ENCODE peak calls at places on chromosomes 11 and 22, in ten cellular contexts. One of them, this sample, is unnamed.

GRCh38 chr22:48101704-48102103 is 1339.3 kb downstream of the TBC1D22A start:
- DNase-seq in sigmoid colon: no peak
- DNase-seq in cardiac fibroblast: no peak
- DNase-seq in lung: no peak
- DNase-seq in mesothelial cell of epicardium: peak
- DNase-seq in psoas muscle: no peak
- DNase-seq in BJ: no peak
- DNase-seq in epithelial cell of esophagus: no peak
- DNase-seq in endothelial cell: no peak
- DNase-seq in right lobe of liver: peak
- DNase-seq in this sample: no peak

GRCh38 chr11:79116600-79116999 is 324.2 kb downstream of the TENM4 start:
- DNase-seq in psoas muscle: no peak
- DNase-seq in mesothelial cell of epicardium: no peak
- DNase-seq in endothelial cell: no peak
- DNase-seq in epithelial cell of esophagus: peak
- DNase-seq in sigmoid colon: no peak
- DNase-seq in right lobe of liver: no peak
- DNase-seq in cardiac fibroblast: no peak
- DNase-seq in BJ: no peak
- DNase-seq in lung: no peak
- DNase-seq in this sample: no peak

GRCh38 chr11:125627236-125627910 is 2.4 kb downstream of the CHEK1 start:
- DNase-seq in psoas muscle: no peak
- DNase-seq in endothelial cell: no peak
- DNase-seq in right lobe of liver: no peak
- DNase-seq in BJ: no peak
- DNase-seq in lung: no peak
- DNase-seq in epithelial cell of esophagus: no peak
- DNase-seq in sigmoid colon: no peak
- DNase-seq in cardiac fibroblast: peak
- DNase-seq in mesothelial cell of epicardium: no peak
- DNase-seq in this sample: no peak

GRCh38 chr11:11937957-11938356 is 70.5 kb downstream of the DKK3 start:
- DNase-seq in epithelial cell of esophagus: peak
- DNase-seq in psoas muscle: no peak
- DNase-seq in sigmoid colon: no peak
- DNase-seq in right lobe of liver: no peak
- DNase-seq in BJ: no peak
- DNase-seq in mesothelial cell of epicardium: no peak
- DNase-seq in cardiac fibroblast: no peak
- DNase-seq in lung: no peak
- DNase-seq in endothelial cell: no peak
- DNase-seq in this sample: no peak

GRCh38 chr22:28143206-28143605 is 224.2 kb upstream of the PITPNB start:
- DNase-seq in cardiac fibroblast: no peak
- DNase-seq in lung: no peak
- DNase-seq in right lobe of liver: no peak
- DNase-seq in psoas muscle: no peak
- DNase-seq in BJ: no peak
- DNase-seq in sigmoid colon: no peak
- DNase-seq in endothelial cell: no peak
- DNase-seq in mesothelial cell of epicardium: no peak
- DNase-seq in epithelial cell of esophagus: no peak
- DNase-seq in this sample: no peak

GRCh38 chr11:82606738-82607137 is 126.9 kb downstream of the FAM181B start:
- DNase-seq in psoas muscle: no peak
- DNase-seq in endothelial cell: no peak
- DNase-seq in right lobe of liver: no peak
- DNase-seq in cardiac fibroblast: no peak
- DNase-seq in BJ: no peak
- DNase-seq in sigmoid colon: no peak
- DNase-seq in mesothelial cell of epicardium: no peak
- DNase-seq in epithelial cell of esophagus: no peak
- DNase-seq in lung: no peak
- DNase-seq in this sample: no peak

GRCh38 chr22:42217752-42218280 is 52.6 kb downstream of the TCF20 start:
- DNase-seq in psoas muscle: no peak
- DNase-seq in epithelial cell of esophagus: no peak
- DNase-seq in sigmoid colon: no peak
- DNase-seq in lung: no peak
- DNase-seq in BJ: no peak
- DNase-seq in mesothelial cell of epicardium: no peak
- DNase-seq in cardiac fibroblast: peak
- DNase-seq in right lobe of liver: no peak
- DNase-seq in endothelial cell: no peak
- DNase-seq in this sample: no peak

GRCh38 chr11:2072551-2073261 is 66.5 kb downstream of the IGF2 start:
- DNase-seq in sigmoid colon: no peak
- DNase-seq in mesothelial cell of epicardium: no peak
- DNase-seq in cardiac fibroblast: peak
- DNase-seq in epithelial cell of esophagus: no peak
- DNase-seq in right lobe of liver: no peak
- DNase-seq in endothelial cell: no peak
- DNase-seq in BJ: no peak
- DNase-seq in psoas muscle: no peak
- DNase-seq in lung: no peak
- DNase-seq in this sample: no peak

GRCh38 chr11:114156131-114156581 is 96.6 kb downstream of the ZBTB16 start:
- DNase-seq in cardiac fibroblast: no peak
- DNase-seq in psoas muscle: no peak
- DNase-seq in mesothelial cell of epicardium: no peak
- DNase-seq in BJ: no peak
- DNase-seq in endothelial cell: no peak
- DNase-seq in epithelial cell of esophagus: no peak
- DNase-seq in lung: no peak
- DNase-seq in sigmoid colon: peak
- DNase-seq in right lobe of liver: peak
- DNase-seq in this sample: no peak

GRCh38 chr11:114152785-114153184 is 93.3 kb downstream of the ZBTB16 start:
- DNase-seq in right lobe of liver: no peak
- DNase-seq in cardiac fibroblast: no peak
- DNase-seq in psoas muscle: no peak
- DNase-seq in lung: no peak
- DNase-seq in endothelial cell: no peak
- DNase-seq in sigmoid colon: no peak
- DNase-seq in BJ: no peak
- DNase-seq in mesothelial cell of epicardium: no peak
- DNase-seq in epithelial cell of esophagus: no peak
- DNase-seq in this sample: no peak

GRCh38 chr11:114153224-114153623 is 93.7 kb downstream of the ZBTB16 start:
- DNase-seq in mesothelial cell of epicardium: no peak
- DNase-seq in psoas muscle: no peak
- DNase-seq in cardiac fibroblast: no peak
- DNase-seq in sigmoid colon: peak
- DNase-seq in epithelial cell of esophagus: no peak
- DNase-seq in endothelial cell: no peak
- DNase-seq in BJ: no peak
- DNase-seq in lung: no peak
- DNase-seq in right lobe of liver: peak
- DNase-seq in this sample: no peak

GRCh38 chr11:114155116-114155515 is 95.6 kb downstream of the ZBTB16 start:
- DNase-seq in psoas muscle: no peak
- DNase-seq in lung: no peak
- DNase-seq in endothelial cell: no peak
- DNase-seq in right lobe of liver: no peak
- DNase-seq in cardiac fibroblast: no peak
- DNase-seq in epithelial cell of esophagus: no peak
- DNase-seq in mesothelial cell of epicardium: no peak
- DNase-seq in sigmoid colon: peak
- DNase-seq in BJ: no peak
- DNase-seq in this sample: no peak

GRCh38 chr11:114154271-114155047 is 94.9 kb downstream of the ZBTB16 start:
- DNase-seq in epithelial cell of esophagus: peak
- DNase-seq in right lobe of liver: peak
- DNase-seq in psoas muscle: peak
- DNase-seq in cardiac fibroblast: peak
- DNase-seq in endothelial cell: no peak
- DNase-seq in sigmoid colon: peak
- DNase-seq in mesothelial cell of epicardium: no peak
- DNase-seq in BJ: no peak
- DNase-seq in lung: peak
- DNase-seq in this sample: no peak
- TF ChIP-seq CTCF in epithelial cell of esophagus: no peak
- TF ChIP-seq CTCF in right lobe of liver: no peak
- TF ChIP-seq CTCF in psoas muscle: no peak
- TF ChIP-seq CTCF in cardiac fibroblast: no peak
- TF ChIP-seq CTCF in endothelial cell: no peak
- TF ChIP-seq CTCF in sigmoid colon: no peak
- TF ChIP-seq CTCF in mesothelial cell of epicardium: no peak
- TF ChIP-seq CTCF in BJ: no peak
- TF ChIP-seq CTCF in lung: no peak
- TF ChIP-seq CTCF in this sample: no peak

DNA sequence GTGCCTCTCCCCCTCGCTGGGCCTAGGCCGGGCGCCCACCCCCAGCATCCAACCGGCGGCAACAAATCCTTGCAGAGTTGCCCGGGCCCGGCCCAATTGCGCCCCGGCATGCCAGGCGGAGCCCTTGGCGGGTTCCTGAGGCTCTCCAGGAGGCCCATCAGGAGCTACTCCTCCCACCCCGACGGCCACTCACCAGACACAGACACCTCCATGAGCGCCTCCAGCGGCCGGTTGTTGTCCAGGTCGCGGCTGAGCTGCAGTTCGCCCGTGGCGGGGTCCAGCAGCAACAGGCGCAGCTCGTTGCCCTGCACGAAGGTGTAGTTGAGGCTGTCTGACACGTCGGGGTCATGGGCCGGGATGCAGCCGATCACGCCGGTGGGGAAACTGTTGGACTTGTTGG is 4.0 kb downstream of the CELSR1 start:
- DNase-seq in sigmoid colon: no peak
- DNase-seq in lung: peak
- DNase-seq in cardiac fibroblast: no peak
- DNase-seq in epithelial cell of esophagus: peak
- DNase-seq in BJ: no peak
- DNase-seq in mesothelial cell of epicardium: no peak
- DNase-seq in psoas muscle: no peak
- DNase-seq in endothelial cell: no peak
- DNase-seq in right lobe of liver: no peak
- DNase-seq in this sample: no peak
- TF ChIP-seq CTCF in sigmoid colon: no peak
- TF ChIP-seq CTCF in lung: no peak
- TF ChIP-seq CTCF in cardiac fibroblast: no peak
- TF ChIP-seq CTCF in epithelial cell of esophagus: peak
- TF ChIP-seq CTCF in BJ: no peak
- TF ChIP-seq CTCF in mesothelial cell of epicardium: no peak
- TF ChIP-seq CTCF in psoas muscle: no peak
- TF ChIP-seq CTCF in endothelial cell: no peak
- TF ChIP-seq CTCF in right lobe of liver: no peak
- TF ChIP-seq CTCF in this sample: no peak

GRCh38 chr11:36077368-36077767 is 133.5 kb downstream of the LDLRAD3 start:
- DNase-seq in BJ: no peak
- DNase-seq in lung: no peak
- DNase-seq in psoas muscle: no peak
- DNase-seq in mesothelial cell of epicardium: no peak
- DNase-seq in endothelial cell: no peak
- DNase-seq in cardiac fibroblast: no peak
- DNase-seq in epithelial cell of esophagus: no peak
- DNase-seq in right lobe of liver: no peak
- DNase-seq in sigmoid colon: no peak
- DNase-seq in this sample: no peak

GRCh38 chr11:36078686-36079055 is 134.8 kb downstream of the LDLRAD3 start:
- DNase-seq in cardiac fibroblast: no peak
- DNase-seq in lung: no peak
- DNase-seq in BJ: no peak
- DNase-seq in sigmoid colon: no peak
- DNase-seq in right lobe of liver: no peak
- DNase-seq in mesothelial cell of epicardium: no peak
- DNase-seq in psoas muscle: no peak
- DNase-seq in epithelial cell of esophagus: no peak
- DNase-seq in endothelial cell: no peak
- DNase-seq in this sample: no peak

GRCh38 chr11:36079911-36080310 is 136.0 kb downstream of the LDLRAD3 start:
- DNase-seq in endothelial cell: no peak
- DNase-seq in psoas muscle: no peak
- DNase-seq in BJ: no peak
- DNase-seq in mesothelial cell of epicardium: no peak
- DNase-seq in epithelial cell of esophagus: no peak
- DNase-seq in cardiac fibroblast: no peak
- DNase-seq in right lobe of liver: no peak
- DNase-seq in sigmoid colon: no peak
- DNase-seq in lung: no peak
- DNase-seq in this sample: no peak

GRCh38 chr11:36077886-36078685 is 134.2 kb downstream of the LDLRAD3 start:
- DNase-seq in BJ: no peak
- DNase-seq in epithelial cell of esophagus: peak
- DNase-seq in sigmoid colon: no peak
- DNase-seq in cardiac fibroblast: no peak
- DNase-seq in right lobe of liver: no peak
- DNase-seq in endothelial cell: no peak
- DNase-seq in lung: no peak
- DNase-seq in mesothelial cell of epicardium: no peak
- DNase-seq in psoas muscle: no peak
- DNase-seq in this sample: no peak

GRCh38 chr11:36081274-36081945 is 137.5 kb downstream of the LDLRAD3 start:
- DNase-seq in right lobe of liver: no peak
- DNase-seq in BJ: no peak
- DNase-seq in mesothelial cell of epicardium: no peak
- DNase-seq in cardiac fibroblast: no peak
- DNase-seq in endothelial cell: no peak
- DNase-seq in psoas muscle: no peak
- DNase-seq in epithelial cell of esophagus: no peak
- DNase-seq in lung: no peak
- DNase-seq in sigmoid colon: no peak
- DNase-seq in this sample: no peak
- TF ChIP-seq CTCF in right lobe of liver: no peak
- TF ChIP-seq CTCF in BJ: no peak
- TF ChIP-seq CTCF in mesothelial cell of epicardium: no peak
- TF ChIP-seq CTCF in cardiac fibroblast: no peak
- TF ChIP-seq CTCF in endothelial cell: no peak
- TF ChIP-seq CTCF in psoas muscle: no peak
- TF ChIP-seq CTCF in epithelial cell of esophagus: no peak
- TF ChIP-seq CTCF in lung: no peak
- TF ChIP-seq CTCF in sigmoid colon: no peak
- TF ChIP-seq CTCF in this sample: no peak

GRCh38 chr11:57781529-57781943 is 19.9 kb downstream of the CTNND1 start:
- DNase-seq in right lobe of liver: no peak
- DNase-seq in psoas muscle: no peak
- DNase-seq in endothelial cell: no peak
- DNase-seq in epithelial cell of esophagus: peak
- DNase-seq in mesothelial cell of epicardium: no peak
- DNase-seq in cardiac fibroblast: peak
- DNase-seq in BJ: no peak
- DNase-seq in sigmoid colon: no peak
- DNase-seq in lung: peak
- DNase-seq in this sample: no peak

GRCh38 chr11:57776577-57776976 is 15.0 kb downstream of the CTNND1 start:
- DNase-seq in mesothelial cell of epicardium: no peak
- DNase-seq in lung: no peak
- DNase-seq in endothelial cell: no peak
- DNase-seq in sigmoid colon: no peak
- DNase-seq in cardiac fibroblast: no peak
- DNase-seq in BJ: no peak
- DNase-seq in epithelial cell of esophagus: peak
- DNase-seq in right lobe of liver: no peak
- DNase-seq in psoas muscle: no peak
- DNase-seq in this sample: no peak

GRCh38 chr11:57778318-57779037 is 16.9 kb downstream of the CTNND1 start:
- DNase-seq in cardiac fibroblast: peak
- DNase-seq in mesothelial cell of epicardium: peak
- DNase-seq in right lobe of liver: peak
- DNase-seq in endothelial cell: peak
- DNase-seq in sigmoid colon: peak
- DNase-seq in BJ: peak
- DNase-seq in epithelial cell of esophagus: peak
- DNase-seq in lung: peak
- DNase-seq in psoas muscle: peak
- DNase-seq in this sample: peak

GRCh38 chr11:57777969-57778317 is 16.3 kb downstream of the CTNND1 start:
- DNase-seq in BJ: no peak
- DNase-seq in mesothelial cell of epicardium: no peak
- DNase-seq in lung: no peak
- DNase-seq in endothelial cell: no peak
- DNase-seq in psoas muscle: no peak
- DNase-seq in epithelial cell of esophagus: peak
- DNase-seq in cardiac fibroblast: peak
- DNase-seq in right lobe of liver: peak
- DNase-seq in sigmoid colon: no peak
- DNase-seq in this sample: no peak

DNA sequence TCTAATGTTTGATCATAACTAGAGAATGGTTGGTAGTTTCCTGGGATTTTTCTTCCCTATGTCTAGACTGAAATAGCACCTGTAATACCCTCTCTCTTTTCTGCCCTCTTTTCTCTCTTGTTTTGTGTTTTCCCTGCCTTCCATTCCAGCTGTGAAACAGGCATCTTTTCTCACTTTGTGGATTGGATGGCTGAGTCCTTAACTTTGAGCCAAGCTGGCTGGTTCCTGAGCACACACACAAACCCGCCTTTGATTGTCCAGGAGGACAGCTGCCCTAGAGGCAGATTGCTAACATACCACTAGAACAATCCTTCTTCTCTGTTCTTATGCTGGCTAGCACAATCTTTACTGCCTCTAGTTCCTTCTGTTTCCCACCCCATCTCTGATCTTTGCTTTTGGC is 17.7 kb downstream of the CTNND1 start:
- DNase-seq in BJ: no peak
- DNase-seq in endothelial cell: no peak
- DNase-seq in psoas muscle: no peak
- DNase-seq in mesothelial cell of epicardium: no peak
- DNase-seq in cardiac fibroblast: peak
- DNase-seq in lung: no peak
- DNase-seq in sigmoid colon: no peak
- DNase-seq in right lobe of liver: no peak
- DNase-seq in epithelial cell of esophagus: peak
- DNase-seq in this sample: no peak
- TF ChIP-seq CTCF in BJ: peak
- TF ChIP-seq CTCF in endothelial cell: no peak
- TF ChIP-seq CTCF in psoas muscle: no peak
- TF ChIP-seq CTCF in mesothelial cell of epicardium: no peak
- TF ChIP-seq CTCF in cardiac fibroblast: no peak
- TF ChIP-seq CTCF in lung: no peak
- TF ChIP-seq CTCF in sigmoid colon: no peak
- TF ChIP-seq CTCF in right lobe of liver: no peak
- TF ChIP-seq CTCF in epithelial cell of esophagus: no peak
- TF ChIP-seq CTCF in this sample: no peak

This sample was measured in omental fat pad.